ENCODE peak calls at places on chromosomes 16 and 17, in eight cellular contexts. One of them, this sample, is unnamed.
A peak's percentile ranks its signal among the peaks of the same experiment; 100 is the strongest.

GRCh38 chr16:13425840-13426239 is 494.1 kb upstream of the ERCC4 start:
- DNase-seq in effector CD4-positive, alpha-beta T cell: no peak
- DNase-seq in Ammon's horn: peak; percentile 9
- DNase-seq in nucleus accumbens: no peak
- DNase-seq in HT-29: no peak
- DNase-seq in SK-MEL-5: no peak
- DNase-seq in cardiac fibroblast: no peak
- DNase-seq in GDM1: peak; percentile 86
- DNase-seq in this sample: no peak

GRCh38 chr16:14097182-14097951 is 26.2 kb downstream of the MRTFB start:
- DNase-seq in HT-29: peak; percentile 99
- DNase-seq in nucleus accumbens: no peak
- DNase-seq in Ammon's horn: no peak
- DNase-seq in cardiac fibroblast: no peak
- DNase-seq in SK-MEL-5: no peak
- DNase-seq in effector CD4-positive, alpha-beta T cell: no peak
- DNase-seq in GDM1: no peak
- DNase-seq in this sample: no peak

GRCh38 chr16:78505544-78506371 is 406.3 kb downstream of the WWOX start:
- DNase-seq in HT-29: no peak
- DNase-seq in cardiac fibroblast: peak; percentile 75
- DNase-seq in effector CD4-positive, alpha-beta T cell: no peak
- DNase-seq in GDM1: no peak
- DNase-seq in nucleus accumbens: peak; percentile 24
- DNase-seq in SK-MEL-5: no peak
- DNase-seq in Ammon's horn: peak; percentile 58
- DNase-seq in this sample: peak; percentile 43

GRCh38 chr16:49799172-49799571 is 56.7 kb downstream of the ZNF423 start:
- DNase-seq in Ammon's horn: no peak
- DNase-seq in nucleus accumbens: no peak
- DNase-seq in cardiac fibroblast: no peak
- DNase-seq in effector CD4-positive, alpha-beta T cell: no peak
- DNase-seq in HT-29: no peak
- DNase-seq in GDM1: no peak
- DNase-seq in SK-MEL-5: no peak
- DNase-seq in this sample: no peak

GRCh38 chr16:49003992-49004391 is 277.6 kb downstream of the CBLN1 start:
- DNase-seq in GDM1: no peak
- DNase-seq in effector CD4-positive, alpha-beta T cell: no peak
- DNase-seq in Ammon's horn: no peak
- DNase-seq in HT-29: no peak
- DNase-seq in nucleus accumbens: no peak
- DNase-seq in cardiac fibroblast: no peak
- DNase-seq in SK-MEL-5: no peak
- DNase-seq in this sample: no peak

GRCh38 chr17:57016764-57017116 is 38.8 kb downstream of the SCPEP1 start:
- DNase-seq in effector CD4-positive, alpha-beta T cell: no peak
- DNase-seq in HT-29: peak; percentile 11
- DNase-seq in nucleus accumbens: no peak
- DNase-seq in Ammon's horn: no peak
- DNase-seq in cardiac fibroblast: no peak
- DNase-seq in GDM1: no peak
- DNase-seq in SK-MEL-5: no peak
- DNase-seq in this sample: no peak

GRCh38 chr17:20284575-20284974 is 182.8 kb downstream of the LGALS9B start:
- DNase-seq in effector CD4-positive, alpha-beta T cell: no peak
- DNase-seq in SK-MEL-5: no peak
- DNase-seq in cardiac fibroblast: no peak
- DNase-seq in GDM1: no peak
- DNase-seq in Ammon's horn: no peak
- DNase-seq in HT-29: no peak
- DNase-seq in nucleus accumbens: no peak
- DNase-seq in this sample: no peak

GRCh38 chr17:49574283-49574892 is 1.3 kb upstream of the NXPH3 start:
- DNase-seq in HT-29: no peak
- DNase-seq in SK-MEL-5: no peak
- DNase-seq in cardiac fibroblast: no peak
- DNase-seq in Ammon's horn: peak; percentile 65
- DNase-seq in GDM1: no peak
- DNase-seq in nucleus accumbens: peak; percentile 13
- DNase-seq in effector CD4-positive, alpha-beta T cell: no peak
- DNase-seq in this sample: peak; percentile 45

GRCh38 chr16:12531937-12532336 is 271.8 kb downstream of the CPPED1 start:
- DNase-seq in cardiac fibroblast: no peak
- DNase-seq in nucleus accumbens: no peak
- DNase-seq in effector CD4-positive, alpha-beta T cell: no peak
- DNase-seq in SK-MEL-5: no peak
- DNase-seq in Ammon's horn: peak; percentile 54
- DNase-seq in HT-29: no peak
- DNase-seq in GDM1: no peak
- DNase-seq in this sample: no peak

GRCh38 chr17:4187076-4187475 is 44.1 kb downstream of the CYB5D2 start:
- DNase-seq in GDM1: no peak
- DNase-seq in cardiac fibroblast: no peak
- DNase-seq in SK-MEL-5: no peak
- DNase-seq in Ammon's horn: no peak
- DNase-seq in effector CD4-positive, alpha-beta T cell: no peak
- DNase-seq in HT-29: no peak
- DNase-seq in nucleus accumbens: no peak
- DNase-seq in this sample: no peak

GRCh38 chr16:67672739-67673662 is 6.4 kb downstream of the C16orf86 start:
- DNase-seq in SK-MEL-5: peak; percentile 76
- DNase-seq in cardiac fibroblast: peak; percentile 84
- DNase-seq in HT-29: peak; percentile 90
- DNase-seq in GDM1: peak; percentile 4
- DNase-seq in Ammon's horn: peak; percentile 77
- DNase-seq in effector CD4-positive, alpha-beta T cell: peak; percentile 42
- DNase-seq in nucleus accumbens: no peak
- DNase-seq in this sample: no peak

GRCh38 chr16:53094013-53094630 is 39.3 kb downstream of the CHD9 start:
- DNase-seq in Ammon's horn: peak; percentile 76
- DNase-seq in nucleus accumbens: no peak
- DNase-seq in SK-MEL-5: no peak
- DNase-seq in cardiac fibroblast: no peak
- DNase-seq in effector CD4-positive, alpha-beta T cell: peak; percentile 18
- DNase-seq in HT-29: peak; percentile 85
- DNase-seq in GDM1: peak; percentile 55
- DNase-seq in this sample: peak; percentile 31

GRCh38 chr17:29145289-29146058 is 34.7 kb downstream of the MYO18A start:
- DNase-seq in GDM1: peak; percentile 77
- DNase-seq in nucleus accumbens: peak; percentile 45
- DNase-seq in Ammon's horn: peak; percentile 89
- DNase-seq in HT-29: peak; percentile 76
- DNase-seq in SK-MEL-5: peak; percentile 87
- DNase-seq in effector CD4-positive, alpha-beta T cell: peak; percentile 65
- DNase-seq in cardiac fibroblast: peak; percentile 89
- DNase-seq in this sample: no peak

GRCh38 chr17:17026163-17026562 is 16.1 kb upstream of the MPRIP start:
- DNase-seq in SK-MEL-5: no peak
- DNase-seq in GDM1: no peak
- DNase-seq in Ammon's horn: no peak
- DNase-seq in HT-29: no peak
- DNase-seq in effector CD4-positive, alpha-beta T cell: no peak
- DNase-seq in nucleus accumbens: no peak
- DNase-seq in cardiac fibroblast: no peak
- DNase-seq in this sample: no peak

GRCh38 chr16:8241408-8241807 is 348.9 kb downstream of the TMEM114 start:
- DNase-seq in effector CD4-positive, alpha-beta T cell: no peak
- DNase-seq in cardiac fibroblast: no peak
- DNase-seq in HT-29: no peak
- DNase-seq in nucleus accumbens: no peak
- DNase-seq in SK-MEL-5: no peak
- DNase-seq in Ammon's horn: no peak
- DNase-seq in GDM1: no peak
- DNase-seq in this sample: no peak

GRCh38 chr16:73062640-73063283 is 14.8 kb upstream of the ZFHX3 start:
- DNase-seq in HT-29: no peak
- DNase-seq in SK-MEL-5: no peak
- DNase-seq in nucleus accumbens: no peak
- DNase-seq in cardiac fibroblast: no peak
- DNase-seq in GDM1: no peak
- DNase-seq in effector CD4-positive, alpha-beta T cell: no peak
- DNase-seq in Ammon's horn: no peak
- DNase-seq in this sample: no peak

GRCh38 chr17:32222621-32223020 is 43.0 kb upstream of the RHBDL3 start:
- DNase-seq in SK-MEL-5: no peak
- DNase-seq in cardiac fibroblast: no peak
- DNase-seq in HT-29: no peak
- DNase-seq in nucleus accumbens: no peak
- DNase-seq in effector CD4-positive, alpha-beta T cell: no peak
- DNase-seq in GDM1: no peak
- DNase-seq in Ammon's horn: no peak
- DNase-seq in this sample: no peak

GRCh38 chr17:57461082-57461481 is 204.8 kb downstream of the MSI2 start:
- DNase-seq in effector CD4-positive, alpha-beta T cell: no peak
- DNase-seq in GDM1: no peak
- DNase-seq in Ammon's horn: no peak
- DNase-seq in cardiac fibroblast: no peak
- DNase-seq in SK-MEL-5: no peak
- DNase-seq in HT-29: no peak
- DNase-seq in nucleus accumbens: no peak
- DNase-seq in this sample: no peak

GRCh38 chr16:78310990-78311561 is 211.6 kb downstream of the WWOX start:
- DNase-seq in GDM1: no peak
- DNase-seq in cardiac fibroblast: no peak
- DNase-seq in effector CD4-positive, alpha-beta T cell: no peak
- DNase-seq in HT-29: no peak
- DNase-seq in Ammon's horn: no peak
- DNase-seq in nucleus accumbens: no peak
- DNase-seq in SK-MEL-5: no peak
- DNase-seq in this sample: no peak

GRCh38 chr16:84153660-84154214 is 8.6 kb downstream of the DNAAF1 start:
- DNase-seq in nucleus accumbens: no peak
- DNase-seq in Ammon's horn: no peak
- DNase-seq in cardiac fibroblast: no peak
- DNase-seq in effector CD4-positive, alpha-beta T cell: no peak
- DNase-seq in SK-MEL-5: no peak
- DNase-seq in GDM1: no peak
- DNase-seq in HT-29: no peak
- DNase-seq in this sample: no peak

GRCh38 chr17:77693776-77694175 is 264.7 kb upstream of the TNRC6C start:
- DNase-seq in SK-MEL-5: no peak
- DNase-seq in nucleus accumbens: no peak
- DNase-seq in effector CD4-positive, alpha-beta T cell: no peak
- DNase-seq in HT-29: no peak
- DNase-seq in Ammon's horn: no peak
- DNase-seq in cardiac fibroblast: no peak
- DNase-seq in GDM1: no peak
- DNase-seq in this sample: no peak

GRCh38 chr17:21513012-21513570 is 136.9 kb downstream of the KCNJ12 start:
- DNase-seq in HT-29: peak; percentile 59
- DNase-seq in effector CD4-positive, alpha-beta T cell: peak; percentile 71
- DNase-seq in GDM1: peak; percentile 36
- DNase-seq in cardiac fibroblast: peak; percentile 75
- DNase-seq in nucleus accumbens: peak; percentile 47
- DNase-seq in SK-MEL-5: peak; percentile 81
- DNase-seq in Ammon's horn: peak; percentile 83
- DNase-seq in this sample: peak; percentile 67